ENCODE peak calls at places on chromosomes 13 and 19, in eight cellular contexts. P, Y, H, B, X, U, V and I are unnamed samples.
A peak's percentile ranks its signal among the peaks of the same experiment; 100 is the strongest.

GRCh38 chr13:103539265-103539664 is 473.0 kb upstream of the SLC10A2 start:
- DNase-seq in P (no peak), Y (no peak), H (no peak), B (no peak), X (no peak), U (no peak), V (no peak), I (no peak)

GRCh38 chr13:30587231-30587630 is 30.5 kb upstream of the USPL1 start:
- DNase-seq in P (no peak), Y (no peak), H (no peak), B (no peak), X (no peak), U (no peak), V (no peak), I (no peak)

GRCh38 chr13:23741879-23742510 is 147.2 kb downstream of the MIPEP start:
- DNase-seq in P (peak; percentile 15), Y (no peak), H (no peak), B (peak; percentile 68), X (no peak), U (no peak), V (no peak), I (peak; percentile 9)

GRCh38 chr13:34412295-34412694 is 529.8 kb upstream of the NBEA start:
- DNase-seq in P (no peak), Y (peak; percentile 40), H (no peak), B (no peak), X (no peak), U (no peak), V (no peak), I (no peak)

GRCh38 chr19:15433519-15434069 is 14.8 kb upstream of the AKAP8L start:
- DNase-seq in P (no peak), Y (no peak), H (no peak), B (no peak), X (no peak), U (no peak), V (no peak), I (no peak)

GRCh38 chr19:12800873-12801465 is 631 bp downstream of the PRDX2 start:
- DNase-seq in P (no peak), Y (no peak), H (peak; percentile 25), B (no peak), X (no peak), U (no peak), V (peak; percentile 48), I (no peak)

GRCh38 chr19:43984687-43985000 is 656 bp downstream of the ZNF155 start:
- DNase-seq in P (no peak), Y (no peak), H (no peak), B (no peak), X (no peak), U (no peak), V (peak; percentile 14), I (no peak)

GRCh38 chr19:611506-611869 is 21.8 kb downstream of the HCN2 start:
- DNase-seq in P (peak; percentile 94), Y (peak; percentile 88), H (no peak), B (no peak), X (peak; percentile 74), U (peak; percentile 7), V (no peak), I (no peak)

GRCh38 chr13:34391071-34391470 is 551.0 kb upstream of the NBEA start:
- DNase-seq in P (peak; percentile 37), Y (peak; percentile 77), H (no peak), B (no peak), X (no peak), U (no peak), V (no peak), I (no peak)

GRCh38 chr13:98888222-98888889 is 89.5 kb downstream of the DOCK9 start:
- DNase-seq in P (no peak), Y (no peak), H (no peak), B (no peak), X (no peak), U (no peak), V (no peak), I (no peak)

GRCh38 chr19:38839816-38840582 is 8.4 kb upstream of the ECH1 start:
- DNase-seq in P (no peak), Y (no peak), H (no peak), B (no peak), X (no peak), U (no peak), V (no peak), I (no peak)

GRCh38 chr13:26500618-26501320 is 56.7 kb upstream of the WASF3 start:
- DNase-seq in P (no peak), Y (no peak), H (no peak), B (no peak), X (no peak), U (no peak), V (no peak), I (no peak)

GRCh38 chr13:113950451-113951245 is 23.2 kb downstream of the C13orf46 start:
- DNase-seq in P (no peak), Y (no peak), H (no peak), B (no peak), X (no peak), U (no peak), V (peak; percentile 23), I (no peak)

GRCh38 chr13:98775844-98776598 is 23.5 kb upstream of the SLC15A1 start:
- DNase-seq in P (peak; percentile 59), Y (peak; percentile 53), H (no peak), B (no peak), X (no peak), U (no peak), V (no peak), I (no peak)

GRCh38 chr13:43374621-43375020 is 351.2 kb downstream of the DNAJC15 start:
- DNase-seq in P (peak; percentile 84), Y (peak; percentile 53), H (no peak), B (no peak), X (peak; percentile 63), U (no peak), V (no peak), I (no peak)

GRCh38 chr19:13120817-13121216 is 2.8 kb downstream of the NACC1 start:
- DNase-seq in P (peak; percentile 75), Y (peak; percentile 84), H (no peak), B (no peak), X (peak; percentile 71), U (no peak), V (no peak), I (no peak)

GRCh38 chr13:83992566-83993358 is 110.5 kb upstream of the SLITRK1 start:
- DNase-seq in P (no peak), Y (no peak), H (no peak), B (no peak), X (no peak), U (no peak), V (no peak), I (no peak)

GRCh38 chr19:9342610-9343304 is 18.8 kb downstream of the ZNF559 start:
- DNase-seq in P (no peak), Y (no peak), H (no peak), B (no peak), X (no peak), U (no peak), V (no peak), I (no peak)

GRCh38 chr13:111115841-111116500 is 861 bp downstream of the ARHGEF7 start:
- DNase-seq in P (peak; percentile 91), Y (peak; percentile 93), H (no peak), B (peak; percentile 56), X (peak; percentile 77), U (no peak), V (peak; percentile 64), I (no peak)
- H3K4me3 ChIP-seq in P (peak overlapping the region; percentile 44), Y (peak overlapping the region; percentile 57), H (no peak overlapping the region), B (peak overlapping the region; percentile 90), X (peak overlapping the region; percentile 35), U (peak overlapping the region; percentile 31), V (peak overlapping the region; percentile 87), I (peak overlapping the region; percentile 46)

DNA sequence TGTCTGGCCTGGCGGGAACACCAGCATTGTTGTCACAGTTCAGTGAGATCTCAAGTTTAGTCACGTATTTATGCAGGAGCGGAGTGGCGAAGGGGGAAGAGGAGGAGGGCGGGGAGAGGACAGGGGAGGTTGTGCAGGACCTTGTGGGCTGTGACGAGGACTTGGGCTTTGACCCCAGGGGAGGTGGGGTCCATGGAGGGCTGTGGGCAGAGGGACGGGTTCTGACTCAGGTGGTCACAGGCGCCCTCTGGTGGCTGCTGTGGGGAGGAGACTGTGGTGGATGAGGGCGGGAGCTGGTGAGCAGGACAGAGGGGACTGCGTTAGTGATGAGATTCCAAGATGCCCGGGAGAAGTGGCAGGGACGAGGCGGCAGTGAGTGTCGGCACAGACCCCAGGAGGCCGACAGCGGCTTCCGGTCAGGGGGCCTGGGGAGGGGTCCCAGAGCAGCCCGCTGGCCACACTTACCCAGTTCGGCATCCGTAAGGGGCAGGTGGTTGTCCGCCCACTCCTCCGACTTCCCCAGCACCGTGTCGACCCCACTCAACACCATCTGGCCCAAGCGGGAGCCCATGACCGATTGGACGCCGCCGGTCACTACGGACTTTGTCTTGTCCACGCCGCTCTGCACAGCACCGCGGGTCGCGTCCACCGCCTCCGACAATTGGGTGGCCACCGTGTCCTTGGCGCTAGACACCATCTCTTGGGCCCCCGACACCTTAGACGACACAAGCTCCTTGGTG is 15.7 kb downstream of the PLIN3 start:
- DNase-seq in P (peak; percentile 57), Y (peak; percentile 43), H (peak; percentile 70), B (peak; percentile 94), X (peak; percentile 61), U (peak; percentile 66), V (peak; percentile 79), I (peak; percentile 68)
- H3K4me3 ChIP-seq in P (no peak overlapping the region), Y (no peak overlapping the region), H (no peak overlapping the region), B (no peak overlapping the region), X (no peak overlapping the region), U (no peak overlapping the region), V (no peak overlapping the region), I (no peak overlapping the region)

GRCh38 chr19:55986487-55986886 is at the start of gene NLRP5:
- DNase-seq in P (no peak), Y (no peak), H (no peak), B (no peak), X (no peak), U (no peak), V (no peak), I (no peak)

GRCh38 chr19:55980415-55980814 is 6.2 kb upstream of the NLRP5 start:
- DNase-seq in P (no peak), Y (no peak), H (no peak), B (no peak), X (no peak), U (no peak), V (no peak), I (no peak)

GRCh38 chr19:55985254-55985653 is 1.3 kb upstream of the NLRP5 start:
- DNase-seq in P (no peak), Y (no peak), H (no peak), B (no peak), X (no peak), U (no peak), V (no peak), I (no peak)
- H3K4me3 ChIP-seq in P (no peak overlapping the region), Y (no peak overlapping the region), H (no peak overlapping the region), B (no peak overlapping the region), X (no peak overlapping the region), U (no peak overlapping the region), V (no peak overlapping the region), I (no peak overlapping the region)

DNA sequence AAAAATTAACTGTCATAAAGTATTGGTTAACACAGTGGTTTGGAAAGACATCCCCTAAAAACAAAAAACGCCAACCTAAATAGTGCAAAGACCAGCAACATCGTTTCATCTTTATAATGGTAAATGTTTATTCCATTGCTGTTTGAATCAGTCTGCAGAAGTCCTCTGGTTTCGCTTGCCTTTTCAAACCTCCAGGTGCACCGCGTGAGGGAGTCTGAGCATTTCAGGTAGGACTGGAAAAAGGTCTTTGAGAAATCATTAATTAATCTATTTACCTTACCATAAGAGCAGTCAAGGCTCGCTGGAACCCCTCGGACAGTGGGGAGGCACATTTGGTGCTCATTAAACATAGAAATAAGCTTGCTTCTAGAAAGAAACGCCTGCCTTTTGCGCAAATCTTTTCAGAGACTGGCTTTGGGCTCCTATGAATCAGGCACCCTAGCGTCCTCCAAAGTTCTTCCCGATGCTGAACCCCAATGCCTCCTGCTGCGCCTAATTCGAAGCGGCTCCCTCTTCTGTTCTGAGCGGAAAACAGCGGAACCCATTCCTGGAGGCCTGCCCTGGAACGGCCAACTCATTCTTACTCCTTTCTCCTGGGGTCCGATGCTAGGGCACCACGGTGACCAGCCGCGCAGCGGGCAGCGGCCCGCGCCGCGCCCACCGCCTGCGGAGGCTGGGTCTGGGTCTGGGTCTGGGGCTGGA is 942 bp upstream of the MTUS2 start:
- DNase-seq in P (peak; percentile 41), Y (peak; percentile 31), H (no peak), B (peak; percentile 76), X (peak; percentile 11), U (no peak), V (no peak), I (no peak)
- H3K4me3 ChIP-seq in P (no peak overlapping the region), Y (peak overlapping the region; percentile 33), H (no peak overlapping the region), B (peak overlapping the region; percentile 77), X (no peak overlapping the region), U (no peak overlapping the region), V (no peak overlapping the region), I (peak overlapping the region; percentile 37)